ENCODE peak calls at places on chromosomes 13 and 19, in eight cellular contexts. U is tibial nerve, X is epithelial cell of esophagus, G is right cardiac atrium, N is mucosa of descending colon, K is fibroblast of mammary gland, C is neuronal stem cell, I is PC-9. Y is an unnamed sample.

GRCh38 chr19:861756-862528 is 2.5 kb downstream of the CFD start:
- DNase-seq in I (no peak), C (peak; percentile 43), X (peak; percentile 66), N (peak; percentile 89), K (no peak), G (peak; percentile 78), U (no peak), Y (no peak)

GRCh38 chr19:46478356-46478986 is 7.1 kb upstream of the PNMA8A start:
- DNase-seq in K (peak; percentile 77), X (no peak), C (no peak), U (no peak), N (no peak), G (no peak), I (no peak), Y (no peak)

GRCh38 chr13:45040626-45041025 is 51.3 kb downstream of the GPALPP1 start:
- DNase-seq in I (no peak), X (peak; percentile 35), C (no peak), U (no peak), N (no peak), K (peak; percentile 25), G (no peak), Y (no peak)

GRCh38 chr19:31718898-31719297 is 369.7 kb upstream of the TSHZ3 start:
- DNase-seq in N (no peak), U (no peak), I (no peak), X (no peak), C (no peak), G (no peak), K (no peak), Y (no peak)

GRCh38 chr19:13478576-13478975 is 27.7 kb downstream of the CACNA1A start:
- DNase-seq in N (no peak), U (no peak), I (no peak), K (no peak), G (no peak), C (no peak), X (no peak), Y (no peak)

GRCh38 chr13:81133066-81133465 is 792.1 kb upstream of the SPRY2 start:
- DNase-seq in K (no peak), U (no peak), G (no peak), X (peak; percentile 49), C (no peak), I (no peak), N (no peak), Y (no peak)

GRCh38 chr19:43524922-43525835 is 1.8 kb downstream of the ETHE1 start:
- DNase-seq in I (peak; percentile 80), K (peak; percentile 29), X (peak; percentile 90), G (peak; percentile 81), U (peak; percentile 31), C (no peak), N (peak; percentile 87), Y (peak; percentile 25)

GRCh38 chr19:19040417-19040816 is 7.0 kb downstream of the ARMC6 start:
- DNase-seq in N (no peak), C (no peak), I (peak; percentile 77), X (peak; percentile 55), G (peak; percentile 82), U (peak; percentile 38), K (peak; percentile 94), Y (no peak)

GRCh38 chr13:44921931-44922758 is 67.1 kb downstream of the NUFIP1 start:
- DNase-seq in G (no peak), X (peak; percentile 95), C (no peak), K (peak; percentile 99), I (peak; percentile 95), U (peak; percentile 54), N (no peak), Y (peak; percentile 51)

GRCh38 chr13:94305934-94306333 is 173.5 kb downstream of the DCT start:
- DNase-seq in X (no peak), C (no peak), U (no peak), N (no peak), I (no peak), G (no peak), K (peak; percentile 81), Y (no peak)

GRCh38 chr13:90717451-90717936 is 630.0 kb upstream of the MIR17HG start:
- DNase-seq in G (no peak), C (peak; percentile 72), I (peak; percentile 41), U (no peak), K (peak; percentile 85), X (peak; percentile 82), N (no peak), Y (no peak)

GRCh38 chr13:33213024-33213795 is 72.3 kb downstream of the STARD13 start:
- DNase-seq in K (no peak), N (no peak), X (peak; percentile 92), G (no peak), I (no peak), C (no peak), U (no peak), Y (no peak)

GRCh38 chr13:101916108-101916757 is 463.8 kb downstream of the ITGBL1 start:
- DNase-seq in U (no peak), X (peak; percentile 26), K (peak; percentile 34), N (peak; percentile 36), C (peak; percentile 56), I (no peak), G (peak; percentile 83), Y (peak; percentile 40)

GRCh38 chr13:43880930-43881329 is 1.2 kb downstream of the LACC1 start:
- DNase-seq in X (peak; percentile 5), I (no peak), U (no peak), K (no peak), C (no peak), G (no peak), N (no peak), Y (no peak)

GRCh38 chr19:7673995-7674667 is 2.8 kb upstream of the MCEMP1 start:
- DNase-seq in K (peak; percentile 84), I (peak; percentile 66), U (no peak), N (peak; percentile 76), C (no peak), G (peak; percentile 83), X (peak; percentile 59), Y (peak; percentile 64)

GRCh38 chr19:54162241-54162805 is 2.8 kb upstream of the LENG1 start:
- DNase-seq in X (peak; percentile 81), U (peak; percentile 73), I (peak; percentile 81), K (peak; percentile 77), N (peak; percentile 94), C (no peak), G (peak; percentile 94), Y (peak; percentile 86)
- H3K4me3 ChIP-seq in X (peak overlapping the region; percentile 43), U (no peak overlapping the region), I (peak overlapping the region; percentile 51), K (peak overlapping the region; percentile 54), N (no peak overlapping the region), C (no peak overlapping the region), G (peak overlapping the region; percentile 31), Y (no peak overlapping the region)

GRCh38 chr19:36256853-36257511 is 42.1 kb downstream of the ZNF146 start:
- DNase-seq in I (no peak), N (no peak), K (no peak), C (no peak), U (no peak), G (peak; percentile 59), X (no peak), Y (no peak)

GRCh38 chr19:36258028-36258875 is 43.3 kb downstream of the ZNF146 start:
- DNase-seq in X (no peak), U (no peak), G (no peak), N (no peak), K (no peak), C (no peak), I (no peak), Y (no peak)

GRCh38 chr19:36259211-36259610 is 44.3 kb downstream of the ZNF146 start:
- DNase-seq in K (no peak), G (no peak), U (no peak), N (no peak), C (no peak), X (no peak), I (no peak), Y (no peak)

GRCh38 chr19:36256064-36256463 is 41.2 kb downstream of the ZNF146 start:
- DNase-seq in C (no peak), G (no peak), N (no peak), U (no peak), X (no peak), K (no peak), I (no peak), Y (no peak)

DNA sequence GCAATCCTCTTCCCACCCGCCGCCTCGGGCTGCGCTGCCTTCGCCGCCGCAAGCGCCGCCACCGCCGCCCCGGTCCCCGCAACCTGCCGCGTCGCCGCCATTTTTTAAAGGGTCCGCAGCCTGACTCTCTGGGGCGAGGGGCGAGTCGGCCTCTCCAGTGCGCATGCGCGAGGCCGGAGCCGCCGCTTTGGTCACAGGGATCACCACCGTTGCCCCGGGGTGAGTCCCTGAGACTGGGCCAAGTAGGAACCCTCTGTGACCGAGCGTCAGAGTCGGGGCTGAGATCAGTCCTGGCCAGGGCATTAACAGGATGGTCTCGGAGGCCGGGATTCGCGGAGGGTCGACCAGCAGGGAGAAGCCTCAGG is 42.6 kb downstream of the ZNF146 start:
- DNase-seq in N (no peak), G (peak; percentile 86), X (no peak), U (no peak), C (no peak), I (no peak), K (no peak), Y (no peak)
- H3K4me3 ChIP-seq in N (no peak overlapping the region), G (peak overlapping the region; percentile 43), X (peak overlapping the region; percentile 27), U (peak overlapping the region; percentile 12), C (no peak overlapping the region), I (no peak overlapping the region), K (peak overlapping the region; percentile 42), Y (peak overlapping the region; percentile 58)

GRCh38 chr13:98157609-98158008 is 14.7 kb downstream of the FARP1 start:
- DNase-seq in K (no peak), N (no peak), I (no peak), U (no peak), X (no peak), G (no peak), C (no peak), Y (no peak)
- H3K4me3 ChIP-seq in K (no peak overlapping the region), N (no peak overlapping the region), I (no peak overlapping the region), U (no peak overlapping the region), X (no peak overlapping the region), G (no peak overlapping the region), C (no peak overlapping the region), Y (no peak overlapping the region)

GRCh38 chr19:42285546-42285945 is 16.4 kb upstream of the PRR19 start:
- DNase-seq in C (no peak), G (peak; percentile 66), U (no peak), X (no peak), K (no peak), I (no peak), N (no peak), Y (peak; percentile 29)
- H3K4me3 ChIP-seq in C (peak overlapping the region; percentile 87), G (no peak overlapping the region), U (peak overlapping the region; percentile 74), X (peak overlapping the region; percentile 54), K (peak overlapping the region; percentile 3), I (no peak overlapping the region), N (no peak overlapping the region), Y (peak overlapping the region; percentile 74)